ENCODE peak calls at places on chromosomes 3 and 15, in four cellular contexts. V is HTR-8/SVneo; K is stimulated activated effector memory CD8-positive, alpha-beta T cell treated with anti-CD3 and anti-CD28 coated beads, Interleukin-12 subunit alpha, Interleukin-12 subunit beta, amount 100 ng/mL, for 72 hours; Y is H7. B is an unnamed sample.

GRCh38 chr3:71430941-71431552 is 152.5 kb downstream of the FOXP1 start:
- DNase-seq in V (no peak), K (no peak), Y (no peak), B (no peak)

GRCh38 chr3:99023590-99024192 is 122.2 kb upstream of the DCBLD2 start:
- DNase-seq in V (peak), K (no peak), Y (peak), B (no peak)

GRCh38 chr3:126147147-126147931 is 33.0 kb downstream of the ALDH1L1 start:
- DNase-seq in V (no peak), K (peak), Y (no peak), B (no peak)

GRCh38 chr3:189626286-189626685 is 4.9 kb upstream of the TP63 start:
- DNase-seq in V (no peak), K (no peak), Y (no peak), B (no peak)

GRCh38 chr3:28673438-28673837 is 324.8 kb upstream of the AZI2 start:
- DNase-seq in V (no peak), K (no peak), Y (no peak), B (no peak)

GRCh38 chr3:63450023-63450422 is 171.9 kb downstream of the SYNPR start:
- DNase-seq in V (no peak), K (no peak), Y (no peak), B (no peak)

GRCh38 chr3:127172670-127173515 is 20.0 kb upstream of the PRR23E start:
- DNase-seq in V (peak), K (no peak), Y (peak), B (no peak)

GRCh38 chr3:107198522-107199271 is 178.5 kb upstream of the CCDC54 start:
- DNase-seq in V (no peak), K (no peak), Y (no peak), B (no peak)

GRCh38 chr3:134197681-134198261 is 52.9 kb downstream of the RYK start:
- DNase-seq in V (peak), K (no peak), Y (peak), B (peak)

GRCh38 chr3:154176036-154176435 is 54.8 kb downstream of the ARHGEF26 start:
- DNase-seq in V (no peak), K (no peak), Y (no peak), B (no peak)

GRCh38 chr3:124862006-124862405 is 25.2 kb downstream of the ITGB5 start:
- DNase-seq in V (no peak), K (no peak), Y (no peak), B (no peak)

GRCh38 chr3:141877911-141878310 is 1.5 kb downstream of the ATP1B3 start:
- DNase-seq in V (no peak), K (no peak), Y (peak), B (no peak)

GRCh38 chr3:132230156-132231000 is 86.8 kb upstream of the ACP3 start:
- DNase-seq in V (no peak), K (no peak), Y (no peak), B (no peak)

GRCh38 chr3:31105438-31106077 is 211.1 kb upstream of the GADL1 start:
- DNase-seq in V (peak), K (peak), Y (no peak), B (no peak)

GRCh38 chr15:83653639-83654378 is at the start of gene ADAMTSL3:
- DNase-seq in V (peak), K (no peak), Y (peak), B (no peak)

GRCh38 chr3:14461748-14462324 is 59.4 kb downstream of the SLC6A6 start:
- DNase-seq in V (peak), K (no peak), Y (peak), B (no peak)

GRCh38 chr15:70083946-70084345 is 13.8 kb downstream of the TLE3 start:
- DNase-seq in V (no peak), K (no peak), Y (peak), B (peak)

GRCh38 chr3:178597388-178597787 is 61.2 kb downstream of the KCNMB2 start:
- DNase-seq in V (no peak), K (no peak), Y (no peak), B (no peak)

GRCh38 chr3:190359813-190360212 is 28.1 kb upstream of the CLDN16 start:
- DNase-seq in V (no peak), K (no peak), Y (no peak), B (no peak)

GRCh38 chr15:40567111-40567510 is 2.0 kb upstream of the RPUSD2 start:
- DNase-seq in V (no peak), K (no peak), Y (peak), B (no peak)

GRCh38 chr15:48385431-48385830 is 54.2 kb downstream of the DUT start:
- DNase-seq in V (no peak), K (no peak), Y (no peak), B (no peak)

GRCh38 chr3:137110392-137110996 is 152.7 kb downstream of the IL20RB start:
- DNase-seq in V (peak), K (no peak), Y (no peak), B (no peak)

GRCh38 chr3:186142556-186142955 is 33.7 kb upstream of the ETV5 start:
- DNase-seq in V (no peak), K (no peak), Y (no peak), B (no peak)

GRCh38 chr3:150114873-150115570 is 144.3 kb upstream of the PFN2 start:
- DNase-seq in V (no peak), K (no peak), Y (no peak), B (peak)

GRCh38 chr3:177721864-177722370 is 524.6 kb upstream of the TBL1XR1 start:
- DNase-seq in V (no peak), K (no peak), Y (no peak), B (no peak)

GRCh38 chr3:48248095-48248863 is 7.4 kb downstream of the ZNF589 start:
- DNase-seq in V (no peak), K (no peak), Y (no peak), B (no peak)

GRCh38 chr3:195163719-195164572 is 107.0 kb downstream of the XXYLT1 start:
- DNase-seq in V (no peak), K (no peak), Y (no peak), B (no peak)

GRCh38 chr15:90749754-90750153 is 32.6 kb downstream of the BLM start:
- DNase-seq in V (no peak), K (no peak), Y (no peak), B (no peak)

GRCh38 chr15:39622660-39623549 is 42.0 kb downstream of the THBS1 start:
- DNase-seq in V (no peak), K (no peak), Y (no peak), B (no peak)

GRCh38 chr15:90686435-90687218 is 30.5 kb upstream of the BLM start:
- DNase-seq in V (no peak), K (no peak), Y (no peak), B (no peak)

GRCh38 chr15:51030649-51031316 is 63.9 kb downstream of the TNFAIP8L3 start:
- DNase-seq in V (no peak), K (no peak), Y (no peak), B (no peak)

GRCh38 chr3:33994568-33994967 is 196.1 kb downstream of the PDCD6IP start:
- DNase-seq in V (no peak), K (no peak), Y (no peak), B (no peak)

B was measured in GM12892.